ENCODE peak calls at places on chromosomes 5 and 9, in five cellular contexts. N is endothelial cell; S is K562; X is stimulated activated CD8-positive, alpha-beta memory T cell treated with anti-CD3 and anti-CD28 coated beads, Interleukin-7, amount 100 ng/mL, for 1 hour; I is astrocyte of the cerebellum. L is an unnamed sample.
A peak's percentile ranks its signal among the peaks of the same experiment; 100 is the strongest.

GRCh38 chr5:177455036-177455660 is 8.5 kb downstream of the PRR7 start:
- DNase-seq in N (peak; percentile 87), S (peak; percentile 93), X (peak; percentile 83), I (no peak), L (peak; percentile 62)

GRCh38 chr9:1013018-1013417 is 36.6 kb downstream of the DMRT3 start:
- DNase-seq in N (no peak), S (no peak), X (no peak), I (no peak), L (no peak)

GRCh38 chr5:102554092-102554491 is 55.3 kb upstream of the SLCO6A1 start:
- DNase-seq in N (no peak), S (no peak), X (no peak), I (peak; percentile 75), L (no peak)

GRCh38 chr5:164868761-164869160 is 1363.3 kb downstream of the MAT2B start:
- DNase-seq in N (no peak), S (no peak), X (no peak), I (no peak), L (no peak)

GRCh38 chr5:65030056-65030455 is 261.3 kb downstream of the CWC27 start:
- DNase-seq in N (no peak), S (no peak), X (no peak), I (no peak), L (no peak)

GRCh38 chr5:12385095-12385494 is 480.8 kb upstream of the CTNND2 start:
- DNase-seq in N (no peak), S (no peak), X (no peak), I (no peak), L (no peak)

GRCh38 chr5:474826-475661 is 32.1 kb downstream of the EXOC3 start:
- DNase-seq in N (no peak), S (no peak), X (no peak), I (no peak), L (no peak)

GRCh38 chr5:110478899-110479298 is 247.6 kb downstream of the TMEM232 start:
- DNase-seq in N (no peak), S (no peak), X (no peak), I (peak; percentile 95), L (no peak)

GRCh38 chr5:76291305-76292077 is 111.6 kb upstream of the IQGAP2 start:
- DNase-seq in N (no peak), S (no peak), X (no peak), I (no peak), L (no peak)

GRCh38 chr5:98403131-98403530 is 370.3 kb upstream of the RGMB start:
- DNase-seq in N (no peak), S (no peak), X (no peak), I (no peak), L (no peak)

GRCh38 chr9:34252670-34253459 is 74.0 kb downstream of the UBAP1 start:
- DNase-seq in N (peak; percentile 75), S (peak; percentile 73), X (peak; percentile 17), I (no peak), L (peak; percentile 10)

GRCh38 chr5:96151891-96152290 is 190.2 kb upstream of the ELL2 start:
- DNase-seq in N (no peak), S (no peak), X (no peak), I (no peak), L (no peak)

GRCh38 chr9:86183225-86183808 is 76.1 kb downstream of the C9orf153 start:
- DNase-seq in N (no peak), S (no peak), X (no peak), I (no peak), L (no peak)

GRCh38 chr9:124420991-124421543 is 5.8 kb upstream of the PSMB7 start:
- DNase-seq in N (no peak), S (no peak), X (no peak), I (no peak), L (peak; percentile 48)

GRCh38 chr5:178279723-178280438 is 47.3 kb upstream of the PHYKPL start:
- DNase-seq in N (peak; percentile 95), S (peak; percentile 85), X (peak; percentile 23), I (peak; percentile 40), L (peak; percentile 74)

GRCh38 chr9:127884976-127885490 is 7.6 kb upstream of the AK1 start:
- DNase-seq in N (no peak), S (no peak), X (no peak), I (no peak), L (no peak)

GRCh38 chr5:11251242-11251641 is 490.2 kb upstream of the DAP start:
- DNase-seq in N (no peak), S (no peak), X (no peak), I (peak; percentile 36), L (no peak)

GRCh38 chr5:77743181-77743580 is 33.0 kb downstream of the TBCA start:
- DNase-seq in N (no peak), S (no peak), X (no peak), I (no peak), L (no peak)

GRCh38 chr5:30607301-30607700 is 586.2 kb upstream of the CDH6 start:
- DNase-seq in N (no peak), S (no peak), X (no peak), I (no peak), L (no peak)

GRCh38 chr5:154557548-154557947 is 79.5 kb upstream of the HAND1 start:
- DNase-seq in N (no peak), S (no peak), X (no peak), I (no peak), L (no peak)

GRCh38 chr5:68548959-68549676 is 333.6 kb downstream of the PIK3R1 start:
- DNase-seq in N (no peak), S (peak; percentile 61), X (no peak), I (no peak), L (no peak)

GRCh38 chr5:169576181-169576598 is 7.4 kb upstream of the SPDL1 start:
- DNase-seq in N (no peak), S (no peak), X (no peak), I (peak; percentile 78), L (no peak)

GRCh38 chr5:128227984-128228383 is 144.4 kb downstream of the SLC12A2 start:
- DNase-seq in N (no peak), S (no peak), X (no peak), I (peak; percentile 98), L (no peak)

GRCh38 chr9:134396258-134396742 is 70.0 kb downstream of the RXRA start:
- DNase-seq in N (no peak), S (no peak), X (no peak), I (no peak), L (no peak)

GRCh38 chr5:33129309-33129708 is 311.5 kb upstream of the TARS1 start:
- DNase-seq in N (no peak), S (no peak), X (no peak), I (no peak), L (no peak)

GRCh38 chr9:107674937-107675277 is 185.3 kb upstream of the KLF4 start:
- DNase-seq in N (no peak), S (no peak), X (no peak), I (no peak), L (no peak)

GRCh38 chr5:110562189-110562588 is 164.3 kb downstream of the TMEM232 start:
- DNase-seq in N (no peak), S (no peak), X (no peak), I (no peak), L (no peak)

GRCh38 chr5:181223729-181224389 is 778 bp downstream of the TRIM41 start:
- DNase-seq in N (peak; percentile 81), S (no peak), X (no peak), I (no peak), L (no peak)

GRCh38 chr5:181282874-181283273 is 21.9 kb upstream of the TRIM52 start:
- DNase-seq in N (no peak), S (no peak), X (no peak), I (no peak), L (no peak)

GRCh38 chr5:135441919-135442318 is 5.2 kb downstream of the DCANP1 start:
- DNase-seq in N (no peak), S (no peak), X (no peak), I (no peak), L (no peak)

GRCh38 chr5:1171340-1171941 is 30.0 kb upstream of the SLC6A19 start:
- DNase-seq in N (no peak), S (peak; percentile 61), X (no peak), I (no peak), L (no peak)

GRCh38 chr9:86637515-86637914 is 283.3 kb upstream of the TUT7 start:
- DNase-seq in N (peak; percentile 81), S (peak; percentile 39), X (no peak), I (peak; percentile 29), L (no peak)

GRCh38 chr5:87015908-87016307 is 251.8 kb upstream of the RASA1 start:
- DNase-seq in N (no peak), S (no peak), X (no peak), I (no peak), L (no peak)

GRCh38 chr9:71694332-71694731 is 74.0 kb downstream of the CEMIP2 start:
- DNase-seq in N (no peak), S (no peak), X (no peak), I (no peak), L (no peak)

L was measured in occipital lobe.